ENCODE peak calls at places on chromosomes 12 and 14, in four cellular contexts. X is upper lobe of right lung, K is left ventricle myocardium inferior, Y is ovary. D is an unnamed sample.

GRCh38 chr14:47948981-47949380 is 273.6 kb upstream of the MDGA2 start:
- DNase-seq in K (no peak), X (no peak), Y (no peak), D (no peak)

GRCh38 chr14:65658202-65658601 is 245.7 kb downstream of the FUT8 start:
- DNase-seq in X (no peak), Y (no peak), K (no peak), D (no peak)

GRCh38 chr14:105205718-105206208 is 24.7 kb upstream of the NUDT14 start:
- DNase-seq in K (no peak), X (peak; percentile 77), Y (no peak), D (no peak)

GRCh38 chr14:104264495-104265265 is 126.3 kb downstream of the KIF26A start:
- DNase-seq in X (peak; percentile 43), K (no peak), Y (peak; percentile 14), D (no peak)

GRCh38 chr14:103512701-103513611 is 9.7 kb downstream of the CKB start:
- DNase-seq in K (peak; percentile 49), Y (peak; percentile 67), X (peak; percentile 88), D (no peak)

GRCh38 chr12:122141911-122142725 is 31.9 kb downstream of the IL31 start:
- DNase-seq in X (no peak), K (no peak), Y (no peak), D (no peak)

GRCh38 chr14:78154827-78155226 is 15.3 kb upstream of the NRXN3 start:
- DNase-seq in Y (no peak), K (no peak), X (no peak), D (no peak)

GRCh38 chr14:29262979-29263378 is 496.4 kb downstream of the FOXG1 start:
- DNase-seq in K (no peak), Y (no peak), X (no peak), D (no peak)

GRCh38 chr12:80190001-80190400 is 90.7 kb downstream of the OTOGL start:
- DNase-seq in X (no peak), Y (no peak), K (no peak), D (no peak)

GRCh38 chr14:52937306-52937705 is 13.5 kb downstream of the FERMT2 start:
- DNase-seq in X (no peak), Y (no peak), K (no peak), D (no peak)

GRCh38 chr12:114740448-114740847 is 56.5 kb upstream of the TBX3 start:
- DNase-seq in K (no peak), Y (no peak), X (no peak), D (no peak)

GRCh38 chr12:64680235-64680634 is 69.9 kb downstream of the RASSF3 start:
- DNase-seq in K (no peak), X (no peak), Y (no peak), D (no peak)

GRCh38 chr12:46832084-46832704 is 6.4 kb upstream of the SLC38A4 start:
- DNase-seq in Y (no peak), K (no peak), X (no peak), D (no peak)

GRCh38 chr14:104461676-104462443 is 117.7 kb upstream of the C14orf180 start:
- DNase-seq in X (no peak), K (no peak), Y (peak; percentile 47), D (no peak)

GRCh38 chr14:39426605-39427004 is 5.6 kb downstream of the FBXO33 start:
- DNase-seq in X (no peak), Y (no peak), K (no peak), D (no peak)

GRCh38 chr12:54222609-54223008 is 33.8 kb upstream of the SMUG1 start:
- DNase-seq in X (no peak), Y (no peak), K (no peak), D (no peak)

GRCh38 chr12:43835656-43836454 is at the start of gene TMEM117:
- DNase-seq in X (peak; percentile 91), Y (peak; percentile 74), K (peak; percentile 83), D (peak; percentile 34)

GRCh38 chr12:116172224-116172849 is 105.2 kb downstream of the MED13L start:
- DNase-seq in Y (no peak), X (no peak), K (no peak), D (no peak)

GRCh38 chr12:80472912-80473500 is 29.0 kb downstream of the PTPRQ start:
- DNase-seq in X (no peak), K (no peak), Y (no peak), D (no peak)

GRCh38 chr14:35416108-35416750 is 11.7 kb upstream of the NFKBIA start:
- DNase-seq in X (no peak), K (no peak), Y (no peak), D (no peak)

GRCh38 chr12:41940571-41940970 is 204.1 kb downstream of the GXYLT1 start:
- DNase-seq in Y (no peak), K (no peak), X (no peak), D (no peak)

GRCh38 chr12:123390415-123391093 is 6.6 kb downstream of the KMT5A start:
- DNase-seq in K (no peak), X (no peak), Y (no peak), D (no peak)

GRCh38 chr12:123387508-123388217 is 3.7 kb downstream of the KMT5A start:
- DNase-seq in Y (peak; percentile 36), X (no peak), K (no peak), D (no peak)

GRCh38 chr12:123389560-123390351 is 5.8 kb downstream of the KMT5A start:
- DNase-seq in X (peak; percentile 88), Y (peak; percentile 50), K (peak; percentile 66), D (no peak)

GRCh38 chr12:123388948-123389559 is 5.1 kb downstream of the KMT5A start:
- DNase-seq in X (no peak), Y (peak; percentile 49), K (no peak), D (no peak)

GRCh38 chr12:123388218-123388947 is 4.5 kb downstream of the KMT5A start:
- DNase-seq in Y (peak; percentile 86), X (peak; percentile 89), K (peak; percentile 84), D (peak; percentile 62)
- TF ChIP-seq CTCF in Y (no peak), X (peak; percentile 22), K (peak; percentile 26), D (no peak)

DNA sequence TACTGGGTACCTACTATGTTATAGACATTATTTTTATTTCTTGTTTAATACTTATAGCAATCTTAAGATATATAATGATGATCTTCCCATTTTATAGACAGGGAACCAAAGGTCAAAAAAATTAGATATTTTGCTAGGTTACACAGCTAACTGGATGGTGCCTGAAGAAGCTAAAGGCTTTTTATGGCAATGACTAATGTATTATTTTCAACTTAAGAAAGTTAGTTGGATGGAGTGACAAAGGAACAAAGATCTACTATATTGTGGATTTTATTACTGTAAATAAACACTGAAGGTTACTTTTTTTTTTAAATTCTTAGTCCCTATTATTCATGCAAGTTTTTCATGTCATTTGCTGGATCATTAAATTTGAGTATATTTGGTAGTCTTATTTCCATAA is 227.9 kb downstream of the GPHN start:
- DNase-seq in Y (no peak), K (no peak), X (no peak), D (no peak)
- H3K27ac ChIP-seq in Y (no peak overlapping the region), K (no peak overlapping the region), X (no peak overlapping the region), D (no peak overlapping the region)

GRCh38 chr14:101894365-101895113 is 69.8 kb upstream of the DYNC1H1 start:
- DNase-seq in K (no peak), X (no peak), Y (no peak), D (no peak)
- H3K36me3 ChIP-seq in K (peaks cover 81% of the 10 kb centered on the region), X (peaks cover 91% of the 10 kb centered on the region), Y (no peaks in the 10 kb centered on the region), D (peaks cover 16% of the 10 kb centered on the region)

DNA sequence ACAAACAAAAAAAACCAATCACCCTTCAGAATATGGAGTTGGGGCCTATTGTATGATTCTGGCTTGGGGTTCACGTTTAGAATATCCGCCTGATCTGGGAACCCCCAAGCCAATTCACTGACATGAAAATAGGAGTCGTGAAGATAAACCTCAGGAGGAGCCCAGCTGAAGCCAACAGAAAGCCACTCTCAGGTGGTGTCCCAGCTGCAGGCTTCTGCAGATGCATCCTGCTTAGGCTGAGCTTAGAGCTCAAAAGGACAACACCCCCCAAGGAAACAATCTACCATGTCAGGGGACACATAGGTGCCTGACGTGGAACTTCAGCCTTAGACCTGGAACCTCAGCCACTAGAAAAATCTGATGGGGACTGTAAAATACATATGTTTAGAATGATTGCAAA is 51.9 kb downstream of the SYNE3 start:
- DNase-seq in K (no peak), X (no peak), Y (no peak), D (no peak)
- TF ChIP-seq CTCF in K (no peak), X (no peak), Y (no peak), D (no peak)

GRCh38 chr14:23547924-23548323 is 3.6 kb downstream of the ZFHX2 start:
- DNase-seq in Y (no peak), K (no peak), X (no peak), D (no peak)
- H3K27ac ChIP-seq in Y (no peak overlapping the region), K (no peak overlapping the region), X (no peak overlapping the region), D (no peak overlapping the region)

DNA sequence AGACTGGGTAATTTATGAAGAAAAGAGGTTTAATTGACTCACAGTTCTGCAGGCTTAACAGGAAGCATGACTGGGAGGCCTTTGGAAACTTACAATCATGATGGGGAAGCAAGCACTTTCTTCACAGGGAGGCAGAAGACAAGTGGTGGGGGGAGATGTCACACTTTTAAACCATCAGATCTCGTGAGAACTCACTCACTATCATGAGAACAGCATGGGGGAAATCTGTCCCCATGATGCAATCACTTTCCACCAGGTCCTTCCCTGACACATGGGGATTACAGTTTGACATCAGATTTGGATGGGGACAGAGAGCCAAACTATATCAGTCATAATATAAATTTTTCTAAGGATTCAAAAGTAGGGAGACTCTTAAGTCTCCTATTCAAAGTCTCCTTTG is 46.0 kb downstream of the SPIC start:
- DNase-seq in X (no peak), K (no peak), Y (no peak), D (no peak)
- H3K36me3 ChIP-seq in X (no peaks in the 10 kb centered on the region), K (no peaks in the 10 kb centered on the region), Y (no peaks in the 10 kb centered on the region), D (no peaks in the 10 kb centered on the region)

DNA sequence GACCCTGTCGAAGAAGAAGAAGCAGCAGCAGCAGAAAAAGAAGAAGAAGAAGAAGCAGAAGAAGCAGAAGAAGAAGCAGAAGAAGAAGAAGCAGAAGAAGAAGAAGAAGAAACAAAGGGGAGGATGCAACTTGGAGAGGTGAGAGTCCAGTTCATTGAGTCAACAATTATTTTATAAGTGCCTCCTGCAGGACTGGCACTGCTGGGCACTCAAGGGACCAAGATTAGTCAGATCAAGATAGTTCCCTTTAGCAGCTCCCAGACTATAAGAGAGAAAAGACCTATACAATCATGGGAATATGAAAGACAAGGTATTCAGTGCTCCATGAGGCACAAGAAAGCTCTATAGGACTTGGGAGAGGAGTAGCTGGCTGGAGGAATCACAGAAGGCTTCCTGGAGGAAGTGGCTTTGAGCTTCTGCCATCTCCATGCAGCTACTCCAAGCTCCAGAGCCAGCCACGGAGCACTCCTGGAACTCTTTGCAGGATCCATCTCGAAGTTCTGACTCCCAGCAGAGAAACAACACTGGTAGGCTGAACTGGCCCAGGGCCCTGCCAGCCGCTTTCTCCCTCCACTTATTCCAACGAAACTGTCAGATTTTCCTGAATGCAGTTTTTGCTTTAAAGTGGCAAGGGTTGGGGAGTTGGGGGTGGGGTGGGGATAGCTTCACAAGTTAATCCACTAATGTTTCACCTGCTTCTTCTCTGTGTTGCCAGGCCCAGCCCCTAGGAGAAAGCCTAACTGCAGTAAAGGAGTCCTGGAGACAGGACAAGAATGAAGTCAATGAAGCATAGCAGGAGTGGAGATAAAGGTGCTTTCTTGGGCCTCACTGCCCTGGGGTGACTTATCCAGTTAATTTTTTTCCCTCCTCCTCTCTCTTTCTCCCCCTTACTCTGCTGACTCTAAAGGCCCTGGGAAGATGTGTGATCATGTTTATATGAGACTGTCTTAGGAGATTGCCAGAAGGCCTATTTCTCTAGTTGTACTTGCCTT is 140.1 kb upstream of the PARP11 start:
- DNase-seq in X (no peak), Y (no peak), K (no peak), D (no peak)
- TF ChIP-seq CTCF in X (no peak), Y (no peak), K (no peak), D (no peak)

D was measured in tibial nerve.